ENCODE peak calls at places on chromosomes 13 and 19, in six cellular contexts. D is ovary; X is MM.1S; U is cardiac fibroblast; B is foreskin keratinocyte; M is CD4-positive, alpha-beta T cell. O is an unnamed sample.

GRCh38 chr13:47757681-47758080 is 243.4 kb downstream of the SUCLA2 start:
- DNase-seq in X (no peak), D (no peak), U (no peak), B (no peak), M (no peak), O (no peak)

GRCh38 chr13:48551329-48551728 is 18.4 kb upstream of the RCBTB2 start:
- DNase-seq in U (no peak), M (no peak), D (no peak), B (no peak), X (no peak), O (no peak)

GRCh38 chr19:5031231-5032100 is 62.6 kb downstream of the KDM4B start:
- DNase-seq in U (peak; percentile 80), B (peak; percentile 38), D (peak; percentile 87), M (peak; percentile 77), X (peak; percentile 72), O (peak; percentile 80)

GRCh38 chr13:113437408-113438010 is 15.8 kb downstream of the ADPRHL1 start:
- DNase-seq in U (peak; percentile 9), B (no peak), M (no peak), X (no peak), D (no peak), O (no peak)

GRCh38 chr13:109355875-109356428 is 430.4 kb downstream of the IRS2 start:
- DNase-seq in X (no peak), B (no peak), M (no peak), D (no peak), U (no peak), O (no peak)

GRCh38 chr19:45469835-45470146 is 2.0 kb downstream of the FOSB start:
- DNase-seq in M (no peak), U (no peak), X (peak; percentile 85), D (no peak), B (no peak), O (no peak)

GRCh38 chr19:3184847-3185481 is 766 bp upstream of the NCLN start:
- DNase-seq in U (no peak), B (no peak), X (no peak), M (no peak), D (peak; percentile 77), O (peak; percentile 77)

GRCh38 chr13:37769078-37769477 is 100.5 kb downstream of the TRPC4 start:
- DNase-seq in U (peak; percentile 22), M (no peak), D (no peak), B (no peak), X (peak; percentile 11), O (no peak)

GRCh38 chr13:100382787-100383186 is 205.8 kb downstream of the GGACT start:
- DNase-seq in D (no peak), U (peak; percentile 62), M (no peak), X (no peak), B (peak; percentile 20), O (no peak)

GRCh38 chr13:36992362-36992761 is 6.8 kb downstream of the ALG5 start:
- DNase-seq in B (no peak), X (no peak), M (no peak), D (no peak), U (no peak), O (no peak)

GRCh38 chr13:97140611-97141010 is 81.5 kb upstream of the MBNL2 start:
- DNase-seq in D (no peak), M (no peak), X (no peak), U (peak; percentile 8), B (no peak), O (no peak)

GRCh38 chr19:31347828-31348314 is 1.4 kb downstream of the TSHZ3 start:
- DNase-seq in D (peak; percentile 63), B (no peak), X (no peak), U (peak; percentile 61), M (no peak), O (no peak)

GRCh38 chr13:59111711-59112110 is 1052.0 kb downstream of the DIAPH3 start:
- DNase-seq in U (peak; percentile 86), M (no peak), D (no peak), X (no peak), B (no peak), O (no peak)

GRCh38 chr19:50485284-50485955 is 8.8 kb upstream of the GARIN5A start:
- DNase-seq in X (no peak), D (no peak), U (no peak), B (no peak), M (no peak), O (no peak)

GRCh38 chr13:75256922-75257321 is 225.0 kb downstream of the TBC1D4 start:
- DNase-seq in M (no peak), D (no peak), X (no peak), B (peak; percentile 85), U (peak; percentile 29), O (no peak)

GRCh38 chr13:112891477-112892401 is 77.3 kb upstream of the MCF2L start:
- DNase-seq in U (no peak), B (peak; percentile 7), X (no peak), D (no peak), M (no peak), O (no peak)

GRCh38 chr19:27794444-27795042 is 1418.4 kb downstream of the UQCRFS1 start:
- DNase-seq in U (peak; percentile 50), X (peak; percentile 7), M (no peak), B (peak; percentile 11), D (no peak), O (no peak)

GRCh38 chr19:49689133-49690072 is at the start of gene ADM5:
- DNase-seq in D (peak; percentile 61), B (no peak), X (no peak), U (no peak), M (no peak), O (no peak)

GRCh38 chr13:95319551-95320274 is 18.5 kb upstream of the ABCC4 start:
- DNase-seq in B (no peak), D (no peak), U (peak; percentile 42), X (no peak), M (no peak), O (no peak)

GRCh38 chr13:111568290-111568689 is 247.8 kb downstream of the TEX29 start:
- DNase-seq in U (no peak), B (no peak), X (no peak), M (no peak), D (no peak), O (no peak)

GRCh38 chr19:46346821-46347571 is at the start of gene PPP5C:
- DNase-seq in B (peak; percentile 79), M (peak; percentile 68), D (peak; percentile 90), U (peak; percentile 93), X (peak; percentile 95), O (peak; percentile 86)

GRCh38 chr13:64090311-64090710 is 2674.7 kb upstream of the PCDH20 start:
- DNase-seq in M (no peak), U (no peak), X (no peak), D (no peak), B (no peak), O (no peak)

GRCh38 chr13:74629985-74630384 is 495.8 kb upstream of the KLF12 start:
- DNase-seq in U (peak; percentile 14), X (no peak), M (no peak), B (no peak), D (no peak), O (peak; percentile 56)

GRCh38 chr13:103236213-103236612 is 170.0 kb upstream of the SLC10A2 start:
- DNase-seq in D (no peak), U (peak; percentile 52), M (no peak), B (peak; percentile 48), X (no peak), O (no peak)

GRCh38 chr19:55599468-55600335 is at the start of the genes FIZ1 and ZNF524:
- DNase-seq in U (peak; percentile 99), B (peak; percentile 98), D (peak; percentile 99), M (peak; percentile 92), X (peak; percentile 93), O (peak; percentile 99)

GRCh38 chr19:35306473-35307246 is 14.7 kb downstream of the MAG start:
- DNase-seq in D (no peak), M (no peak), B (no peak), U (no peak), X (no peak), O (no peak)
- TF ChIP-seq CTCF in D (no peak), M (no peak), B (peak; percentile 49), U (no peak), X (peak; percentile 31), O (no peak)

DNA sequence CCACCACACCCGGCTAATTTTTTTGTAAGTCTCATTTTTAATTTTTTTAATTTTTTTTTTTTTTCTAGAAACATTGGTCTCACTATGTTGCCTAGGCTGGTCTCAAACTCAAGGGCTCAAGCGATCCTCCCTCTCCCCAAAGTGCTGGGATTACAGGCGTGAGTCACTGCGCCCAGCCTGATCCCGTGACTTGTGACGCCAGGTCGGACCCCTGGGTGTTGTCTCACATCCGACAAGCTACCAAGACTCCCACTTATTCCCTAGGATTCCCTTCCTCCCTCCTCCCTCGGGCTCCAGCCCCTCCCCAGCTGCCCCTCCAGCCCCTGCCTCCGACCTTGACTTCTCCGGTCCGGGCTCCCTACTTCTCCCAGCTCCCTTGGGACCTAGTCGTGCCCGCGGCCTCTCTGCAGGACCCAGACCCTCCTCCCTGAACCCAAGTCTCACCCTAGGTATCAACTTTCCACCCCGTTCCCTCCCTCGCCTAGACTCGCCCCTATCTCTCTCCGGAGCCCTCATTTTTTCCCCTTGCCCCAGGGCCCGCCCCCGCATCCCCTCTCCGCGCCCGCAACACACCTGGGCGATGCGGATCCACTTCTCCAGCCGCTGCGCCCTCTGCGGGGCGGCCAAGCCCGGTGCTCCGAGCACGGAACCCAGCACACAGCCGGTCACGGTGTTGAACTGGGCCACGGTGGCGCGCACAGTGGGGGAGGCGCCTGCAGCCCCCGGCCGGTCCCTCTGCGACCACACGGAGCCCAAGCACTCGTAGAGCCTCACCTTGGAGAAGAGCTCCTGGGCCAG is 13.1 kb downstream of the RGL3 start:
- DNase-seq in U (no peak), B (no peak), X (no peak), D (no peak), M (no peak), O (no peak)
- TF ChIP-seq CTCF in U (peak; percentile 26), B (peak; percentile 65), X (no peak), D (peak; percentile 43), M (no peak), O (no peak)

GRCh38 chr19:38223617-38224013 is 407 bp downstream of the DPF1 start:
- DNase-seq in X (no peak), B (no peak), U (no peak), M (no peak), D (no peak), O (no peak)

GRCh38 chr19:38221919-38222828 is 1.8 kb downstream of the DPF1 start:
- DNase-seq in X (no peak), B (no peak), M (no peak), D (no peak), U (no peak), O (no peak)

GRCh38 chr19:38223119-38223523 is 901 bp downstream of the DPF1 start:
- DNase-seq in M (no peak), B (peak; percentile 30), D (no peak), X (no peak), U (no peak), O (no peak)

GRCh38 chr19:38219221-38219620 is 4.8 kb downstream of the DPF1 start:
- DNase-seq in X (no peak), D (no peak), U (no peak), M (no peak), B (no peak), O (no peak)

GRCh38 chr19:38221421-38221820 is 2.6 kb downstream of the DPF1 start:
- DNase-seq in U (no peak), M (no peak), B (no peak), X (no peak), D (no peak), O (no peak)
- TF ChIP-seq CTCF in U (no peak), M (no peak), B (no peak), X (no peak), D (no peak), O (no peak)

GRCh38 chr19:796692-797527 is at the start of gene PTBP1:
- DNase-seq in U (peak; percentile 100), B (peak; percentile 100), M (peak; percentile 97), D (peak; percentile 100), X (peak; percentile 100), O (peak; percentile 100)
- TF ChIP-seq CTCF in U (no peak), B (peak; percentile 29), M (no peak), D (no peak), X (no peak), O (peak; percentile 3)

GRCh38 chr19:58571575-58571947 is 1.6 kb downstream of the MZF1 start:
- DNase-seq in B (no peak), D (peak; percentile 23), M (no peak), U (no peak), X (no peak), O (no peak)
- TF ChIP-seq CTCF in B (no peak), D (no peak), M (no peak), U (no peak), X (no peak), O (no peak)